ENCODE peak calls at places on chromosomes 6 and 20, in five cellular contexts. Y, H, J, K and Q are unnamed samples.

GRCh38 chr6:137870744-137871247 is 3.7 kb downstream of the TNFAIP3 start:
- DNase-seq in Y (no peak), H (no peak), J (no peak), K (no peak), Q (peak; percentile 68)

GRCh38 chr6:107819976-107820551 is 4.0 kb downstream of the SCML4 start:
- DNase-seq in Y (no peak), H (no peak), J (no peak), K (peak; percentile 24), Q (peak; percentile 58)

GRCh38 chr20:8756410-8756809 is 312.5 kb upstream of the PLCB4 start:
- DNase-seq in Y (peak; percentile 62), H (no peak), J (no peak), K (no peak), Q (peak; percentile 64)

GRCh38 chr6:89965441-89966249 is 71.4 kb downstream of the GJA10 start:
- DNase-seq in Y (no peak), H (no peak), J (no peak), K (no peak), Q (no peak)

GRCh38 chr20:63893999-63894357 is 948 bp upstream of the DNAJC5 start:
- DNase-seq in Y (peak; percentile 9), H (no peak), J (no peak), K (no peak), Q (no peak)

GRCh38 chr6:158603261-158604047 is 41.1 kb downstream of the DYNLT1 start:
- DNase-seq in Y (no peak), H (no peak), J (no peak), K (no peak), Q (no peak)

GRCh38 chr20:37315293-37316110 is 26.0 kb downstream of the MANBAL start:
- DNase-seq in Y (no peak), H (no peak), J (peak; percentile 62), K (peak; percentile 57), Q (peak; percentile 50)

GRCh38 chr6:143964667-143965066 is 43.4 kb downstream of the PLAGL1 start:
- DNase-seq in Y (no peak), H (no peak), J (no peak), K (no peak), Q (no peak)

GRCh38 chr20:1734269-1734858 is 76.8 kb upstream of the SIRPG start:
- DNase-seq in Y (peak; percentile 15), H (no peak), J (no peak), K (no peak), Q (peak; percentile 40)

GRCh38 chr6:54282186-54282585 is 26.1 kb upstream of the TINAG start:
- DNase-seq in Y (peak; percentile 37), H (no peak), J (no peak), K (no peak), Q (peak; percentile 59)

GRCh38 chr20:34082232-34082887 is 29.7 kb downstream of the EIF2S2 start:
- DNase-seq in Y (no peak), H (no peak), J (no peak), K (no peak), Q (no peak)

DNA sequence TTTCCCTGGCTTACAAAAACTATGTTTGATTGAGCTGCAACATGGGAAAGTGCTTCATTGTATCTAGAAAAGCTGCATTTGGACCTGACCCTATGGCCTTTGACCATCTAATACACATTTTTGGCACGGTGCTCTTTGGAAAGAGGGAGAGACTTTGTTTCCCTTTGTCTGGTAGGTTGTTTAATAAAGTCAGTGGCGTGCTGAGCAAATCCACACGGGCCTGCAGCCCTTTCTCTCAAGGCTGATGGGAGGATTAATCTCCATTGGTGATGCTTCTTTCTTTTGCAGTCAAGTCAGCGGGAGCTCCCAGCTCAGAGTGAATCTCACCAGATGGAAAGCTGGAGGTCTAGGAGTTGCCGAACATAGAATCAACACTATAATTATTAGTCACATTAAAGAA is 314.7 kb upstream of the CNR1 start:
- DNase-seq in Y (no peak), H (no peak), J (no peak), K (no peak), Q (no peak)
- TF ChIP-seq CTCF in Y (no peak), H (no peak), J (no peak), K (no peak), Q (no peak)

GRCh38 chr6:7640607-7641577 is 50.9 kb downstream of the SNRNP48 start:
- DNase-seq in Y (no peak), H (no peak), J (no peak), K (no peak), Q (peak; percentile 96)

GRCh38 chr6:7646394-7646793 is 56.4 kb downstream of the SNRNP48 start:
- DNase-seq in Y (no peak), H (no peak), J (no peak), K (no peak), Q (peak; percentile 22)

GRCh38 chr6:7644394-7644793 is 54.4 kb downstream of the SNRNP48 start:
- DNase-seq in Y (no peak), H (no peak), J (no peak), K (peak; percentile 16), Q (peak; percentile 90)

GRCh38 chr6:7639427-7639826 is 49.4 kb downstream of the SNRNP48 start:
- DNase-seq in Y (no peak), H (no peak), J (no peak), K (no peak), Q (no peak)

DNA sequence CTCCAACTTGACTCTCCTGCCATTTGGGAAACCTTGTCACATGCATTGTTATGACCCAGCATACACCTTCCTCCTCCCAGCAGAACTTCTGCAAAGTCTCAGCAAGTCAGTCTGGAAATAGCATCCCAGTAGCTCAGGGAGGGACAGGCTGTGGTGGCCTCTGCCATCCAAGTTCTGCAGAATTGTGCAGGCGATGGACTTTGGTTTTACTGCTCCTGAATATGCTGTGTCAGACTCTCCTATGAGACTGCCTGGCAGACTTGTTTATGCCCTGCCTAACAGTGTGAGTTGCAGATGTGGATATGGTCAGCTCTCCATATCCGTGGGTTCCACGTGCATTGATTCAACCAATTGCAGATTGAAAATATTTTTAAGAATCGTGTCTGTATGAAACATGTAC is 52.8 kb downstream of the SNRNP48 start:
- DNase-seq in Y (no peak), H (no peak), J (peak; percentile 35), K (peak; percentile 57), Q (no peak)
- H3K36me3 ChIP-seq in Y (no peaks in the 10 kb centered on the region), H (no peaks in the 10 kb centered on the region), J (no peaks in the 10 kb centered on the region), K (no peaks in the 10 kb centered on the region), Q (no peaks in the 10 kb centered on the region)

DNA sequence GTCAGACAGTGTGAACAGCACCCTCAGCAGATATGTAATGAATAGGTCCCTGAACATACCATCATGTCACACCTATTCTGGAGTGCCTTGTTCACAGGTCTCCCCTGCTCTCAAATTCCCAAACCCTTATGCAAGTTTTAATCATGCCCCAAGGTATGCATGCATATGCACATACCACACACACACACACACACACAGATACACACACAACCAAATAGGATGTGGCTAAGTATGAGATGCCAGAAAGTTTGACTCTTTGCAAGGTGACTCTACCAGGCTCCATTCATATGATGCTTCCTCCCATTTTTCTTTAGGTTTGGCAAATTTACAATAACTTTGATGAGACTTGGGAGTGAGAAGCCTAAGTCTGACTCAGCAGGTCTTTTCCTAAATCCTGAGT is 243.8 kb upstream of the IRAK1BP1 start:
- DNase-seq in Y (no peak), H (no peak), J (no peak), K (no peak), Q (peak; percentile 47)
- TF ChIP-seq CTCF in Y (no peak), H (no peak), J (no peak), K (no peak), Q (no peak)

GRCh38 chr6:34864007-34864406 is 23.8 kb downstream of the TAF11 start:
- DNase-seq in Y (no peak), H (no peak), J (no peak), K (no peak), Q (no peak)
- H3K36me3 ChIP-seq in Y (no peaks in the 10 kb centered on the region), H (peaks cover 76% of the 10 kb centered on the region), J (peaks cover 5% of the 10 kb centered on the region), K (no peaks in the 10 kb centered on the region), Q (peaks cover 10% of the 10 kb centered on the region)

GRCh38 chr6:2396856-2397640 is 151.6 kb upstream of the GMDS start:
- DNase-seq in Y (no peak), H (no peak), J (no peak), K (no peak), Q (no peak)

DNA sequence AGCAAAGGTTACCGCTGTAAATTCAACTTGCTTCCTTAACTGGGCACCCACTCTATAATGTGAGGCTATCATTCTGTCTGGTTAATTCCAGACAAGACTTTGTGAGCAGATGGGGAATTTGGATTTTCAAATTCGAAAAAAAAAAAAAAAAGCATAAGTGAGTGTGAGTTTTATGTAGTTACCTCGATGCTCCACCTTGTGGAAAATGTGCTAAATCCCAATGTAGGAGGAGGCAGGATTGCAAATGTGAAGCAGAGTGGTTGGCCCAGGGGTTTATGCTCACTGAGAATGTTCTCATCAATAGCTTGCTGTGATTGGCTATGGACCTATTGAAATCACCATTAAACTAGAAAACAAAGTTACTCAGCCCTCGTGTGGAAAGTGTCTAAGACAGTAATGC is 150.9 kb upstream of the GMDS start:
- DNase-seq in Y (no peak), H (no peak), J (no peak), K (no peak), Q (no peak)
- TF ChIP-seq CTCF in Y (no peak), H (no peak), J (no peak), K (no peak), Q (no peak)